ENCODE peak calls at places on chromosomes 1 and 21, in six cellular contexts. U is activated B cell treated with CpG ODN at 0.5 μM for 24 hours, A is AG04450, Z is WTC11, Q is PC-9, G is A549. F is an unnamed sample.
A peak's percentile ranks its signal among the peaks of the same experiment; 100 is the strongest.

GRCh38 chr1:64183985-64184440 is 19.4 kb upstream of the UBE2U start:
- DNase-seq in A (no peak), Z (no peak), Q (no peak), G (no peak), U (no peak), F (no peak)

GRCh38 chr21:40254540-40255455 is 387.6 kb downstream of the PCP4 start:
- DNase-seq in A (no peak), Z (no peak), U (no peak), Q (no peak), G (no peak), F (no peak)

GRCh38 chr1:15123298-15123697 is 30.2 kb upstream of the TMEM51 start:
- DNase-seq in Z (no peak), G (no peak), U (no peak), A (no peak), Q (no peak), F (no peak)

GRCh38 chr1:10644307-10645128 is 151.9 kb downstream of the CASZ1 start:
- DNase-seq in G (no peak), A (no peak), Z (no peak), Q (no peak), U (no peak), F (no peak)

GRCh38 chr1:155466996-155467395 is 95.6 kb downstream of the ASH1L start:
- DNase-seq in Z (no peak), A (peak; percentile 59), G (peak; percentile 24), U (no peak), Q (no peak), F (no peak)

GRCh38 chr1:27435566-27436203 is 43.3 kb downstream of the GPR3 start:
- DNase-seq in Q (no peak), U (no peak), G (no peak), A (no peak), Z (no peak), F (no peak)

GRCh38 chr1:224874775-224875174 is 54.7 kb upstream of the DNAH14 start:
- DNase-seq in A (no peak), G (no peak), U (no peak), Q (no peak), Z (no peak), F (no peak)

GRCh38 chr1:153539395-153540093 is 1.2 kb downstream of the S100A5 start:
- DNase-seq in A (no peak), Z (no peak), U (no peak), Q (no peak), G (no peak), F (peak; percentile 12)

GRCh38 chr1:161737625-161738024 is 12.0 kb upstream of the DUSP12 start:
- DNase-seq in A (no peak), Z (peak; percentile 15), U (no peak), G (no peak), Q (no peak), F (no peak)

GRCh38 chr1:222370911-222371717 is 176.8 kb downstream of the HHIPL2 start:
- DNase-seq in A (peak; percentile 96), Q (peak; percentile 26), Z (no peak), G (peak; percentile 4), U (no peak), F (no peak)

GRCh38 chr1:200837931-200838571 is 34.7 kb upstream of the GPR25 start:
- DNase-seq in U (no peak), A (no peak), Q (no peak), Z (no peak), G (peak; percentile 17), F (no peak)

GRCh38 chr1:40140211-40140709 is 20.9 kb upstream of the RLF start:
- DNase-seq in G (peak; percentile 71), Q (peak; percentile 54), Z (no peak), A (no peak), U (no peak), F (no peak)

GRCh38 chr1:226985239-226985838 is 45.2 kb downstream of the COQ8A start:
- DNase-seq in U (no peak), A (no peak), Z (no peak), Q (no peak), G (no peak), F (no peak)

GRCh38 chr21:15455819-15456462 is 273.8 kb upstream of the USP25 start:
- DNase-seq in Q (no peak), Z (no peak), G (no peak), U (no peak), A (no peak), F (no peak)

GRCh38 chr1:180286417-180286816 is 56.4 kb downstream of the LHX4 start:
- DNase-seq in U (no peak), G (no peak), Z (no peak), Q (no peak), A (no peak), F (no peak)

GRCh38 chr1:156858555-156858956 is 361 bp downstream of the INSRR start:
- DNase-seq in A (no peak), Z (no peak), G (no peak), Q (no peak), U (no peak), F (no peak)

GRCh38 chr1:27346991-27347627 is 5.3 kb downstream of the SYTL1 start:
- DNase-seq in A (no peak), Z (no peak), Q (peak; percentile 19), G (no peak), U (no peak), F (no peak)

GRCh38 chr1:147246044-147246690 is 3.7 kb downstream of the CHD1L start:
- DNase-seq in Q (no peak), A (no peak), U (no peak), Z (no peak), G (no peak), F (no peak)

GRCh38 chr1:12464627-12465056 is 153.4 kb downstream of the DHRS3 start:
- DNase-seq in A (peak; percentile 91), Q (peak; percentile 37), Z (no peak), U (no peak), G (no peak), F (no peak)

GRCh38 chr1:197776348-197777082 is 1.2 kb upstream of the DENND1B start:
- DNase-seq in Z (no peak), U (no peak), A (no peak), G (no peak), Q (no peak), F (no peak)

GRCh38 chr1:204498980-204499379 is 4.4 kb upstream of the PIK3C2B start:
- DNase-seq in Z (no peak), U (no peak), G (no peak), Q (no peak), A (no peak), F (no peak)

GRCh38 chr1:92754000-92754787 is 30.7 kb downstream of the EVI5 start:
- DNase-seq in A (peak; percentile 69), G (no peak), Q (no peak), U (no peak), Z (no peak), F (no peak)

GRCh38 chr1:206923009-206923960 is 1.5 kb upstream of the FCMR start:
- DNase-seq in A (no peak), Z (no peak), U (peak; percentile 62), G (no peak), Q (no peak), F (no peak)

GRCh38 chr1:226710501-226710900 is 28.6 kb downstream of the ITPKB start:
- DNase-seq in A (no peak), G (no peak), Z (no peak), U (no peak), Q (no peak), F (no peak)

GRCh38 chr21:45537111-45537745 is 5.0 kb downstream of the SLC19A1 start:
- DNase-seq in A (no peak), U (no peak), Z (peak; percentile 6), G (no peak), Q (no peak), F (no peak)

GRCh38 chr1:184531296-184531695 is 144.5 kb downstream of the C1orf21 start:
- DNase-seq in U (no peak), A (no peak), Z (no peak), G (no peak), Q (no peak), F (no peak)

GRCh38 chr1:22247527-22248218 is 104.8 kb upstream of the WNT4 start:
- DNase-seq in A (no peak), Q (no peak), G (no peak), Z (no peak), U (no peak), F (no peak)

GRCh38 chr1:22241811-22242210 is 98.9 kb upstream of the WNT4 start:
- DNase-seq in Q (no peak), Z (no peak), A (no peak), G (no peak), U (no peak), F (no peak)

GRCh38 chr1:22246755-22247480 is 104.0 kb upstream of the WNT4 start:
- DNase-seq in U (no peak), G (no peak), Z (no peak), A (no peak), Q (no peak), F (no peak)

GRCh38 chr1:22245716-22246115 is 102.8 kb upstream of the WNT4 start:
- DNase-seq in U (no peak), A (no peak), Q (no peak), Z (no peak), G (no peak), F (no peak)

DNA sequence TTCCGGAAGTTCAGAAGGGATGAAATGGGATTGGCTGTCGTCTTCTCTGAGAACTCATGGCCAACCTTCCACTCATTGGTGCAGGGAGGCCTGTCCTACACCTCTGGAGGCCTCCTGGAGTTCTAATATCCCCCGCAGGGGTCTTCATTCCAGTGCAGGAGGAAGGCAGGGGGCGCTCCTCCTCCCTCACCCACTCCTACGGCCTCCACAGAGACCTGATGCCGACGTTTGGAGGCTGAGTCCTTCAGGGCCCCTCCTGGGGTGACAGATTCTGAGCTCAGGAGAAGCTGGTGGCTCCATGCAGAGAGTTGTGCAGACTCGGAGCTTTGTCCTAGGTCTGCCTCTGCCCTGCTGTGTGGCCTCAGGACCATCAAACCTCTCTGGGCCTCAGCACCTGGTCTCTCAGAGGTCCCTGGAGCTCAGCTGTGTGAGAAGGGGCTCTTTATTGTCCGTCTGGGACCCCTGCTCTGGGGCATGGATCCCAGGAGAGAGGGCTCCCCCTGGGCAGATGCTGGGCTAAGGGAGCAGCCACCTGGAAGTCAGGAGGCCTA is 102.3 kb upstream of the WNT4 start:
- DNase-seq in Q (no peak), Z (no peak), U (no peak), G (no peak), A (no peak), F (no peak)
- TF ChIP-seq CTCF in Q (no peak), Z (no peak), U (no peak), G (no peak), A (no peak), F (no peak)

DNA sequence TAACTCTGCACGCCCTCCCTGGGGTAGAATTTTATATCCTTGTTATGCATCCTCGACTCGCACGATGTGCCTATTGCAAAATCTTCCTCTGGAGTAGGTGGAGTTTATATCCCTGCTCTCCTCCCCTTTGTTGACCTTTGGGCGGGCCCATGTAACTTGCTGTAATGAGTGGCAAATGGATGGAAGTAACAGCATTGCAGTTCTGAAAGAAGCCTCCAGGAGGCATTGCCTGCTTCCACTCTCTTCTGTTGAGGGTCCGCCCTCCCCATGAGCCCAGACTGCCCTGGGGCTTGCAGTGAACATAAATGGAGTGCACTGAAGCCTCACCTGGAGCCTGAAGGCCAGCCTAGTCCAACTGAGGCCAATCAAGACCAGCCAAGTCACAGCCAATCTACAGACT is 62.2 kb upstream of the GRIK3 start:
- DNase-seq in Q (no peak), A (no peak), G (peak; percentile 30), U (no peak), Z (peak; percentile 63), F (no peak)
- TF ChIP-seq CTCF in Q (peak; percentile 49), A (peak; percentile 6), G (no peak), U (no peak), Z (peak; percentile 57), F (no peak)

GRCh38 chr1:42876009-42876408 is 29.6 kb downstream of the ZNF691 start:
- DNase-seq in A (no peak), G (no peak), Z (no peak), Q (no peak), U (no peak), F (no peak)
- TF ChIP-seq CTCF in A (no peak), G (no peak), Z (no peak), Q (no peak), U (no peak), F (no peak)

GRCh38 chr1:212814989-212815388 is 23.3 kb downstream of the TATDN3 start:
- DNase-seq in A (no peak), U (no peak), Q (no peak), Z (no peak), G (peak; percentile 38), F (no peak)
- TF ChIP-seq CTCF in A (peak; percentile 28), U (no peak), Q (no peak), Z (no peak), G (peak; percentile 57), F (peak; percentile 48)

F was measured in D721Med.